ENCODE peak calls at places on chromosome 9, in four cellular contexts. Z is osteocyte; U is activated CD4-positive, CD25-positive, alpha-beta regulatory T cell; X is NCI-H1417. K is an unnamed sample.

GRCh38 chr9:81890104-81890503 is 38.1 kb upstream of the SPATA31D4 start:
- DNase-seq in Z (no peak), U (no peak), X (no peak), K (no peak)

GRCh38 chr9:128553695-128554094 is 1.3 kb downstream of the SPTAN1 start:
- DNase-seq in Z (no peak), U (no peak), X (no peak), K (no peak)

GRCh38 chr9:134026561-134026960 is 1.3 kb downstream of the BRD3OS start:
- DNase-seq in Z (no peak), U (no peak), X (no peak), K (no peak)

GRCh38 chr9:75653750-75654149 is 236.7 kb upstream of the PCSK5 start:
- DNase-seq in Z (no peak), U (no peak), X (no peak), K (no peak)

GRCh38 chr9:90053027-90053426 is 448.2 kb downstream of the GADD45G start:
- DNase-seq in Z (peak; percentile 69), U (no peak), X (no peak), K (no peak)

GRCh38 chr9:110797611-110798010 is 129.0 kb downstream of the MUSK start:
- DNase-seq in Z (no peak), U (no peak), X (no peak), K (no peak)

GRCh38 chr9:137294091-137294683 is 7.9 kb downstream of the NRARP start:
- DNase-seq in Z (no peak), U (no peak), X (peak; percentile 52), K (no peak)

GRCh38 chr9:38681747-38682227 is 38.1 kb downstream of the FAM240B start:
- DNase-seq in Z (no peak), U (no peak), X (no peak), K (no peak)

GRCh38 chr9:121966706-121967105 is 126.4 kb downstream of the TTLL11 start:
- DNase-seq in Z (no peak), U (no peak), X (no peak), K (no peak)

GRCh38 chr9:134060546-134060945 is 7.3 kb downstream of the BRD3 start:
- DNase-seq in Z (no peak), U (no peak), X (no peak), K (no peak)

GRCh38 chr9:38363589-38363925 is 28.9 kb upstream of the ALDH1B1 start:
- DNase-seq in Z (no peak), U (no peak), X (no peak), K (no peak)

GRCh38 chr9:121878208-121878835 is 214.8 kb downstream of the TTLL11 start:
- DNase-seq in Z (no peak), U (no peak), X (no peak), K (no peak)

GRCh38 chr9:94961870-94962269 is 235.4 kb downstream of the AOPEP start:
- DNase-seq in Z (no peak), U (no peak), X (no peak), K (no peak)